ENCODE peak calls at places on chromosomes 4 and X, in seven cellular contexts. U is IMR-90, E is neuronal stem cell, I is H1, P is H9, R is mesendoderm, D is trophoblast cell. M is an unnamed sample.

GRCh38 chr4:178309890-178310289 is 867.7 kb upstream of the AGA start:
- DNase-seq in U (no peak), E (no peak), I (no peak), P (no peak), R (no peak), D (no peak), M (peak)

GRCh38 chr4:25842229-25842840 is 20.5 kb downstream of the SEL1L3 start:
- DNase-seq in U (no peak), E (no peak), I (no peak), P (no peak), R (peak), D (no peak), M (no peak)

GRCh38 chrX:150450519-150451177 is 87.5 kb downstream of the MAMLD1 start:
- DNase-seq in U (no peak), E (no peak), I (no peak), P (no peak), R (no peak), D (no peak), M (no peak)

GRCh38 chrX:111009256-111009655 is 86.7 kb upstream of the PAK3 start:
- DNase-seq in U (no peak), E (no peak), I (no peak), P (no peak), R (no peak), D (no peak), M (no peak)

GRCh38 chr4:26489101-26489669 is 1.1 kb downstream of the CCKAR start:
- DNase-seq in U (no peak), E (no peak), I (no peak), P (no peak), R (no peak), D (no peak), M (no peak)

GRCh38 chrX:135432453-135432852 is 10.7 kb downstream of the SMIM10L2A start:
- DNase-seq in U (no peak), E (no peak), I (no peak), P (no peak), R (no peak), D (no peak), M (no peak)

GRCh38 chr4:85603437-85604336 is 128.7 kb downstream of the ARHGAP24 start:
- DNase-seq in U (no peak), E (no peak), I (no peak), P (no peak), R (no peak), D (peak), M (peak)

GRCh38 chrX:38166478-38167083 is 54.1 kb downstream of the SRPX start:
- DNase-seq in U (peak), E (no peak), I (no peak), P (no peak), R (peak), D (peak), M (peak)

GRCh38 chrX:66014560-66014959 is 25.3 kb downstream of the VSIG4 start:
- DNase-seq in U (no peak), E (no peak), I (no peak), P (no peak), R (no peak), D (no peak), M (no peak)

GRCh38 chrX:150365051-150365952 is 2.2 kb downstream of the MAMLD1 start:
- DNase-seq in U (peak), E (peak), I (no peak), P (peak), R (peak), D (peak), M (peak)

GRCh38 chr4:147355849-147356248 is 125.0 kb upstream of the EDNRA start:
- DNase-seq in U (peak), E (no peak), I (no peak), P (no peak), R (no peak), D (peak), M (peak)

GRCh38 chrX:13666836-13667235 is 13.9 kb downstream of the TCEANC start:
- DNase-seq in U (no peak), E (no peak), I (no peak), P (no peak), R (no peak), D (no peak), M (no peak)

GRCh38 chr4:78662661-78663060 is 111.1 kb downstream of the ANXA3 start:
- DNase-seq in U (no peak), E (no peak), I (no peak), P (no peak), R (no peak), D (no peak), M (no peak)

GRCh38 chr4:183008492-183008891 is 90.6 kb upstream of the WWC2 start:
- DNase-seq in U (no peak), E (no peak), I (no peak), P (peak), R (peak), D (no peak), M (no peak)

GRCh38 chrX:150831863-150832262 is 66.6 kb downstream of the CD99L2 start:
- DNase-seq in U (no peak), E (no peak), I (no peak), P (no peak), R (no peak), D (no peak), M (no peak)

GRCh38 chr4:14916554-14917304 is 85.6 kb upstream of the CPEB2 start:
- DNase-seq in U (peak), E (no peak), I (no peak), P (no peak), R (peak), D (no peak), M (peak)

GRCh38 chr4:23759066-23759465 is 130.8 kb downstream of the PPARGC1A start:
- DNase-seq in U (no peak), E (no peak), I (no peak), P (no peak), R (no peak), D (no peak), M (peak)

GRCh38 chr4:148065069-148065468 is 333.2 kb downstream of the ARHGAP10 start:
- DNase-seq in U (peak), E (no peak), I (no peak), P (no peak), R (peak), D (peak), M (peak)

GRCh38 chr4:36374836-36375511 is 93.6 kb downstream of the DTHD1 start:
- DNase-seq in U (no peak), E (no peak), I (no peak), P (no peak), R (no peak), D (no peak), M (no peak)

GRCh38 chrX:30735839-30736238 is 82.6 kb downstream of the GK start:
- DNase-seq in U (peak), E (peak), I (peak), P (peak), R (peak), D (peak), M (peak)

GRCh38 chr4:184907216-184907615 is 81.4 kb upstream of the ACSL1 start:
- DNase-seq in U (no peak), E (no peak), I (no peak), P (no peak), R (no peak), D (no peak), M (no peak)

DNA sequence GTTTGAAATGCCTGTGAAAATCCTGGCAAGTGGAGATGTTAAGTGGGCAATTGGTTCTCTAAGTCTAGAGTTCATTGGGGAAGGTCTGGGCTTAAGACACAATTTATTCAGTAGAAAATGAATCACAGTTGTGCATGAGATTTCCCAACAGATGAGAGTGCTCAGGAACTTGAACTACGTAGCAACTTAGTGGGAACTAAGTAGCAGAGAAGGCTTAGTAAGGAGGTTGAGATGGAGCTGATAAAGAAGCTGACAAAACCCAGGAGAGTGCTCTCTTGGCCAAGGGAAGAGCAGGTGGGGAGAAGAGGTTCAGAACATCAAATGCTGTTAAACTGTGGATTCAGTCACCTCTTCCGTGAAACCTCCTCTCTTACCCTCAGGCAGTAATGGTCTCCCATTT is 33.0 kb downstream of the AFF1 start:
- DNase-seq in U (peak), E (no peak), I (no peak), P (no peak), R (no peak), D (peak), M (peak)
- H4K8ac ChIP-seq in U (no peak), E (no peak), I (no peak), P (no peak), R (no peak), D (no peak), M (no peak)

GRCh38 chrX:143648705-143649104 is 12.8 kb upstream of the SLITRK4 start:
- DNase-seq in U (no peak), E (no peak), I (no peak), P (peak), R (peak), D (peak), M (peak)
- H4K8ac ChIP-seq in U (no peak), E (no peak), I (no peak), P (no peak), R (no peak), D (no peak), M (no peak)

GRCh38 chrX:72208126-72208525 is 26.6 kb downstream of the PIN4 start:
- DNase-seq in U (peak), E (no peak), I (no peak), P (no peak), R (no peak), D (no peak), M (no peak)
- H4K8ac ChIP-seq in U (no peak), E (no peak), I (no peak), P (no peak), R (no peak), D (no peak), M (no peak)

GRCh38 chr4:76831475-76832390 is 66.2 kb downstream of the SOWAHB start:
- DNase-seq in U (peak), E (no peak), I (no peak), P (no peak), R (no peak), D (no peak), M (peak)
- H4K8ac ChIP-seq in U (peak), E (peak), I (no peak), P (no peak), R (no peak), D (peak), M (peak)

GRCh38 chr4:75545526-75545925 is 10.3 kb upstream of the ODAPH start:
- DNase-seq in U (peak), E (no peak), I (no peak), P (no peak), R (no peak), D (peak), M (no peak)

GRCh38 chr4:75547647-75548387 is 8.0 kb upstream of the ODAPH start:
- DNase-seq in U (peak), E (no peak), I (no peak), P (no peak), R (no peak), D (peak), M (peak)

GRCh38 chr4:75549019-75549418 is 6.8 kb upstream of the ODAPH start:
- DNase-seq in U (no peak), E (no peak), I (no peak), P (no peak), R (no peak), D (no peak), M (no peak)

GRCh38 chr4:75542824-75543223 is 13.0 kb upstream of the ODAPH start:
- DNase-seq in U (peak), E (no peak), I (no peak), P (no peak), R (no peak), D (peak), M (peak)

DNA sequence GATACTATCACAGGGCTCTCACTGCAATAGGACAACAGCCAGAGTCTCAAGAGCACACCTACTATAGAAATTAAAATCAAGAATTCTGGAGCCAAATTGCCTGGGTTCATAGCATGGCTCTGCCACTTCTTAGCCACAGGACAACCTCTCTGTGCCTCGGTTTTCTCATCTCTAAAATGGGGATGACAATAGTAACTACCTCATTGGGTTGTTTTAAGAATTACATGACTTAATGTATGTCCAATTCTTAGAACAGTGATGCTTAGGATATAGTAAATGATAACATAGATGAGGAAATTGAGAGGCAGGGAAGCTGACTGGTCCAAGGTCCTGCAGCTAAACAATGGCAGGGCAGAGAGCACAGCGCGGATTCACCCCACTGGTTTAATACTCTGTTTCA is 11.0 kb upstream of the ODAPH start:
- DNase-seq in U (no peak), E (no peak), I (no peak), P (no peak), R (no peak), D (no peak), M (no peak)
- H4K8ac ChIP-seq in U (no peak), E (no peak), I (no peak), P (no peak), R (no peak), D (no peak), M (no peak)

GRCh38 chrX:18753603-18754002 is 46.2 kb downstream of the PPEF1 start:
- DNase-seq in U (no peak), E (no peak), I (no peak), P (no peak), R (no peak), D (no peak), M (no peak)
- H4K8ac ChIP-seq in U (no peak), E (no peak), I (no peak), P (no peak), R (no peak), D (no peak), M (no peak)

DNA sequence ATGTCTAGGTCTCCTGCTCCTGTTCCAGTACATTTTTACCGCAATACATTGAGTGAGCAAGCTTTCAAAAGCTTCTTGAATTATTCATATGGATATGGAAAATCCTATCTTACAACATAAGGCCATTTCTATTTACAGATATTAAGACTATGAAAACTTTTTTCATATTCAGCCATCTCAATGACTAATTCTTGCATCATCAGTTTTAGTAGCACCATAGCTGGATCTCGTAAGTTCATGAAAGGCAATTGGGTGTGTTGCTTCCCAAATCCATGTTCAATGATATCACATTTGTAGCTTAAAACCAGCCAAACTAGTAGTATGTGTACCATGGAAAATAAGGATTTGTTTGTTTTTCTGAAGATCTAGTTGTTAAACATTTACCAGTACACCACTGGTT is 118.3 kb upstream of the GABRA2 start:
- DNase-seq in U (no peak), E (no peak), I (no peak), P (no peak), R (no peak), D (no peak), M (no peak)
- H4K8ac ChIP-seq in U (no peak), E (no peak), I (no peak), P (no peak), R (no peak), D (no peak), M (no peak)

GRCh38 chrX:9928083-9928482 is 39.1 kb upstream of the CLDN34 start:
- DNase-seq in U (peak), E (peak), I (peak), P (peak), R (peak), D (no peak), M (no peak)
- H4K8ac ChIP-seq in U (peak), E (no peak), I (no peak), P (no peak), R (no peak), D (no peak), M (no peak)

M was measured in mesenchymal stem cell.